ENCODE peak calls at places on chromosomes 16 and 17, in eight cellular contexts. P, R, H, C, K, E, J and N are unnamed samples.

GRCh38 chr17:79231766-79232287 is 157.2 kb downstream of the ENGASE start:
- DNase-seq in P (peak), R (no peak), H (no peak), C (no peak), K (no peak), E (no peak), J (no peak), N (no peak)

GRCh38 chr17:78304549-78305037 is 55.3 kb downstream of the SOCS3 start:
- DNase-seq in P (no peak), R (no peak), H (no peak), C (no peak), K (no peak), E (no peak), J (no peak), N (no peak)

GRCh38 chr16:67163903-67164558 is 514 bp upstream of the HSF4 start:
- DNase-seq in P (no peak), R (no peak), H (no peak), C (no peak), K (no peak), E (no peak), J (no peak), N (no peak)

GRCh38 chr16:15966420-15967222 is 17.2 kb downstream of the ABCC1 start:
- DNase-seq in P (peak), R (no peak), H (peak), C (no peak), K (no peak), E (peak), J (no peak), N (no peak)

GRCh38 chr16:75761111-75761510 is 34.8 kb upstream of the CPHXL start:
- DNase-seq in P (no peak), R (no peak), H (peak), C (no peak), K (no peak), E (peak), J (no peak), N (no peak)

GRCh38 chr16:56257260-56257659 is 66.0 kb downstream of the GNAO1 start:
- DNase-seq in P (no peak), R (no peak), H (no peak), C (no peak), K (no peak), E (peak), J (no peak), N (no peak)

GRCh38 chr16:58807276-58807675 is 73.2 kb upstream of the GOT2 start:
- DNase-seq in P (no peak), R (no peak), H (no peak), C (no peak), K (no peak), E (no peak), J (no peak), N (no peak)

GRCh38 chr17:54919456-54919855 is 18.8 kb downstream of the TOM1L1 start:
- DNase-seq in P (no peak), R (no peak), H (no peak), C (no peak), K (no peak), E (no peak), J (no peak), N (no peak)

GRCh38 chr17:21511368-21512195 is 135.4 kb downstream of the KCNJ12 start:
- DNase-seq in P (peak), R (peak), H (peak), C (peak), K (peak), E (peak), J (peak), N (peak)

GRCh38 chr16:17578921-17579876 is 108.4 kb upstream of the XYLT1 start:
- DNase-seq in P (peak), R (peak), H (peak), C (peak), K (no peak), E (peak), J (no peak), N (no peak)

GRCh38 chr17:79874329-79874981 is 35.2 kb upstream of the CBX4 start:
- DNase-seq in P (no peak), R (peak), H (peak), C (no peak), K (no peak), E (peak), J (no peak), N (no peak)

GRCh38 chr16:50948268-50948667 is 202.8 kb downstream of the SALL1 start:
- DNase-seq in P (no peak), R (no peak), H (no peak), C (no peak), K (no peak), E (no peak), J (no peak), N (no peak)